ENCODE peak calls at places on chromosomes 13 and 19, in nine cellular contexts. L is heart right ventricle; W is cardiac muscle cell; D is thoracic aorta; N is prostate gland; A is SK-N-MC; V is CD8-positive, alpha-beta T cell; J is AG04450; P is right cardiac atrium. T is an unnamed sample.

GRCh38 chr13:30341815-30342570 is 34.6 kb upstream of the KATNAL1 start:
- DNase-seq in L (peak), W (peak), D (peak), N (peak), A (no peak), V (no peak), J (peak), P (peak), T (peak)

GRCh38 chr19:47120461-47120860 is 6.9 kb upstream of the ZC3H4 start:
- DNase-seq in L (no peak), W (no peak), D (no peak), N (no peak), A (no peak), V (no peak), J (no peak), P (no peak), T (no peak)

GRCh38 chr19:11092181-11092538 is 2.9 kb downstream of the LDLR start:
- DNase-seq in L (no peak), W (peak), D (no peak), N (no peak), A (no peak), V (no peak), J (no peak), P (no peak), T (no peak)

GRCh38 chr19:703651-704446 is 4.9 kb upstream of the PALM start:
- DNase-seq in L (peak), W (peak), D (peak), N (no peak), A (no peak), V (peak), J (no peak), P (peak), T (peak)

GRCh38 chr19:50551034-50551712 is 17.1 kb downstream of the LRRC4B start:
- DNase-seq in L (no peak), W (no peak), D (no peak), N (no peak), A (no peak), V (no peak), J (no peak), P (no peak), T (peak)

GRCh38 chr13:33213024-33213795 is 72.3 kb downstream of the STARD13 start:
- DNase-seq in L (no peak), W (no peak), D (no peak), N (peak), A (no peak), V (no peak), J (no peak), P (no peak), T (no peak)

GRCh38 chr13:43388282-43389034 is 365.1 kb downstream of the DNAJC15 start:
- DNase-seq in L (no peak), W (no peak), D (no peak), N (no peak), A (no peak), V (no peak), J (no peak), P (no peak), T (no peak)

GRCh38 chr13:112791662-112792440 is 102.0 kb downstream of the ATP11A start:
- DNase-seq in L (no peak), W (no peak), D (no peak), N (no peak), A (no peak), V (no peak), J (no peak), P (no peak), T (no peak)

GRCh38 chr13:77511552-77511951 is 24.0 kb upstream of the SCEL start:
- DNase-seq in L (no peak), W (no peak), D (no peak), N (no peak), A (no peak), V (no peak), J (no peak), P (no peak), T (no peak)

GRCh38 chr19:50912727-50913716 is 1.8 kb upstream of the KLK4 start:
- DNase-seq in L (no peak), W (no peak), D (no peak), N (no peak), A (no peak), V (no peak), J (no peak), P (no peak), T (no peak)

GRCh38 chr19:51948979-51949378 is 21.7 kb downstream of the ZNF613 start:
- DNase-seq in L (peak), W (peak), D (no peak), N (no peak), A (no peak), V (no peak), J (no peak), P (peak), T (peak)

GRCh38 chr19:787551-787950 is 9.7 kb upstream of the PTBP1 start:
- DNase-seq in L (no peak), W (no peak), D (no peak), N (no peak), A (no peak), V (no peak), J (no peak), P (no peak), T (no peak)

GRCh38 chr19:4781851-4782250 is 9.7 kb upstream of the FEM1A start:
- DNase-seq in L (no peak), W (no peak), D (no peak), N (no peak), A (no peak), V (no peak), J (no peak), P (no peak), T (no peak)

GRCh38 chr19:3573162-3573857 is 566 bp downstream of the HMG20B start:
- DNase-seq in L (peak), W (no peak), D (no peak), N (no peak), A (no peak), V (no peak), J (no peak), P (no peak), T (no peak)

GRCh38 chr19:17526922-17527321 is 15.5 kb downstream of the PGLS start:
- DNase-seq in L (no peak), W (no peak), D (no peak), N (no peak), A (no peak), V (no peak), J (no peak), P (no peak), T (no peak)

GRCh38 chr19:35063940-35064818 is 22.7 kb downstream of the HPN start:
- DNase-seq in L (no peak), W (peak), D (no peak), N (no peak), A (no peak), V (no peak), J (no peak), P (no peak), T (no peak)

GRCh38 chr13:113548778-113549621 is 35.6 kb upstream of the TFDP1 start:
- DNase-seq in L (no peak), W (no peak), D (no peak), N (no peak), A (no peak), V (no peak), J (no peak), P (no peak), T (no peak)

GRCh38 chr13:113842336-113843062 is 21.4 kb downstream of the GAS6 start:
- DNase-seq in L (no peak), W (no peak), D (no peak), N (no peak), A (no peak), V (no peak), J (no peak), P (no peak), T (no peak)

GRCh38 chr13:79459906-79460305 is 21.0 kb upstream of the NDFIP2 start:
- DNase-seq in L (no peak), W (no peak), D (no peak), N (no peak), A (no peak), V (no peak), J (no peak), P (no peak), T (no peak)

GRCh38 chr19:53538378-53539109 is 599 bp downstream of the ZNF331 start:
- DNase-seq in L (peak), W (no peak), D (no peak), N (no peak), A (no peak), V (no peak), J (no peak), P (no peak), T (no peak)

GRCh38 chr13:34179481-34179880 is 361.5 kb downstream of the RFC3 start:
- DNase-seq in L (no peak), W (no peak), D (no peak), N (no peak), A (no peak), V (no peak), J (no peak), P (no peak), T (no peak)

GRCh38 chr19:4365341-4365740 is 22.0 kb downstream of the MPND start:
- DNase-seq in L (no peak), W (no peak), D (no peak), N (no peak), A (no peak), V (no peak), J (no peak), P (no peak), T (no peak)

GRCh38 chr13:32019612-32020233 is 11.9 kb upstream of the FRY start:
- DNase-seq in L (no peak), W (peak), D (no peak), N (peak), A (peak), V (no peak), J (peak), P (peak), T (no peak)

GRCh38 chr19:29819300-29819699 is 7.5 kb downstream of the CCNE1 start:
- DNase-seq in L (no peak), W (no peak), D (no peak), N (no peak), A (no peak), V (no peak), J (no peak), P (no peak), T (no peak)

GRCh38 chr19:41027273-41027967 is 36.3 kb downstream of the CYP2B6 start:
- DNase-seq in L (no peak), W (no peak), D (no peak), N (no peak), A (no peak), V (no peak), J (no peak), P (no peak), T (no peak)

GRCh38 chr13:43363156-43363918 is 340.0 kb downstream of the DNAJC15 start:
- DNase-seq in L (no peak), W (peak), D (no peak), N (no peak), A (no peak), V (no peak), J (peak), P (no peak), T (no peak)

GRCh38 chr13:31725841-31726240 is 13.5 kb upstream of the RXFP2 start:
- DNase-seq in L (no peak), W (no peak), D (no peak), N (no peak), A (no peak), V (no peak), J (no peak), P (no peak), T (no peak)

GRCh38 chr13:93673885-93674284 is 447.3 kb downstream of the GPC6 start:
- DNase-seq in L (no peak), W (no peak), D (no peak), N (no peak), A (no peak), V (no peak), J (no peak), P (no peak), T (no peak)

GRCh38 chr13:43020794-43021193 is 2.6 kb upstream of the DNAJC15 start:
- DNase-seq in L (no peak), W (no peak), D (no peak), N (no peak), A (no peak), V (no peak), J (no peak), P (no peak), T (no peak)

GRCh38 chr13:97274782-97275252 is 52.7 kb downstream of the MBNL2 start:
- DNase-seq in L (no peak), W (peak), D (no peak), N (no peak), A (no peak), V (no peak), J (no peak), P (no peak), T (no peak)

GRCh38 chr13:25874907-25875306 is 176.9 kb downstream of the SHISA2 start:
- DNase-seq in L (no peak), W (no peak), D (no peak), N (no peak), A (peak), V (peak), J (no peak), P (no peak), T (no peak)

GRCh38 chr13:106533940-106534843 is 1.3 kb downstream of the EFNB2 start:
- DNase-seq in L (peak), W (peak), D (no peak), N (peak), A (no peak), V (no peak), J (peak), P (peak), T (peak)

DNA sequence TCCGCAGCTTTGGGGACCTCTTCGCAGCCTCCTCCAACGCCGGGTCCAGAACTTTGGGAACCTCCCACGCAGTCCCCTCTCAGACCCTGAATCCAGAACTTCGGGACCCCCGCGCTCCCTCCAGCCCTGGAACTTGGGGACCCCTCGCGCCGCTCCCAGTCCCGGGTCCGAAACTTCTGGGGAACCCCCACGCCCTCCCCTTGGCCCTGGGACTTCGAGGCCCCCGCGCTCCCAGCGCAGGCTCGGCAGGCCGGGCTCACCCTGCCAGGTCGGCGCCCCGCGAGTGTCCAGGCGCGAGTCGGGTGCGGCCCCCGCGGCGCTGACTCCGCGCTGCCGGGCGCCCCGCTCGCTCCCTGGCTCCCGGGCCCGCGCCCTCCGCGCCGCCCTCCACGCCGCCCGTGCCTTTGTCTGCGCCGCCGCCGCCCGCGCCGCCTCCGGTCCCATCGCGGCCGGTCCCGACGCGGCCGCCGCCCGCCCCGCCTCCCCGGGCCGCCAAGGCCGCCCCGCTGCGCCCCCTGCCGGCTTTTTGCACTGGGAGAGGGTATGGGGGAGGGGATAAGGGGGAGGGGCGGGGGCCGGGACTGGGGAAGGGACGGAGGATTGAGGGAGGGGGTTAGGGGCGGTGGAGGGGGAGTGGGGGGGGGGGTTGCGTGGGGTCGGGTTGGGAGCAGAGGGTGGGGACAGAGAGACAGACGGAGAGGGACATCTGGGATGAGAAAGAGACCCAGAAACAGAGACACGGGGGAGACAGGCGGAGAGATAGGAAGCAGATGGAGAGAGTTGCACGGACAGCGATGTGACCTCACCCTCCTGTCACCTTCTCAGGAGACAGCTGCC is at the start of gene HOMER3:
- DNase-seq in L (peak), W (peak), D (peak), N (peak), A (no peak), V (peak), J (no peak), P (peak), T (peak)
- H3K27ac ChIP-seq in L (no peak), W (no peak), D (peak), N (peak), A (no peak), V (no peak), J (peak), P (no peak), T (peak)

DNA sequence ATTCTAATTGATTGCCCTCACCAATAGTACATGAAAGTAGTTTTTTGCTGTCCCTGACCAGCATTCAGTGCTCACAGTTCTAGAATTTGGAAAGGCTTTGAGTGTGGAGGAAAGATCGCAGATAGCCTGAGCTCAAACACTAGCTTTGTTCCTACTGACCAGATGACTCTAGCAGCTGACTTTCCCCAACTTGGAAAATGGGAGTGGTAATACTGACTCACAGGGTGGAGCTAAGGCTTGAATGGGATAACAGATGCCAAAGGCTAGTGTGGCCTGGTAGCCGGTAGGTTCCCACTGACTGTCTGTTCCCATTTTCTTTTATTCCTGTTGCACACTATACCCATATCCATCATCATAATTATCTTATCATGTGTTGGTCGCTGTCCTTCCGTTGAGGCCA is 3.7 kb downstream of the ZSCAN22 start:
- DNase-seq in L (no peak), W (peak), D (no peak), N (no peak), A (no peak), V (no peak), J (no peak), P (no peak), T (no peak)
- H3K27ac ChIP-seq in L (no peak), W (no peak), D (no peak), N (no peak), A (no peak), V (no peak), J (no peak), P (no peak), T (peak)

DNA sequence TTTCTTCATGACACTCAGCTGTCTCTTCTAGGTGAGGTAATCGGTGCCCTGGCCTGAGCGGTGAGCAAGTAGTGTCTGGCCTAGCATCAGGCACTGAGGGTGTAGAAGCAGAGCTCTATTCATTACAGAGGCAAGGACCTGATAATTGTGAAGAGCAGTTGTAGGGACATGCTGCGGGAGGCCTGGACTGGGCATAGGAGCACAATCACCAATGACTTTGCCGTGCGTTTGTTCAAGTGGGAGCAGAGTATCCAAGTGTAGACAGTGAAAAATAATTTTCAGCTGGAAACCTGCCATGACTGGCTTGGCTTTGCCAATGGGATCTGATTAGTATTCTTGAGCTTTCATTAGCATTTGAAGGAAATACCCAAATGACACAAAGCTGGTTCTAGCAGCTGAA is 32.1 kb upstream of the DCLK1 start:
- DNase-seq in L (no peak), W (no peak), D (no peak), N (no peak), A (no peak), V (no peak), J (no peak), P (peak), T (no peak)
- H3K27ac ChIP-seq in L (no peak), W (no peak), D (no peak), N (no peak), A (no peak), V (no peak), J (no peak), P (no peak), T (no peak)

GRCh38 chr19:8342316-8342683 is 762 bp downstream of the KANK3 start:
- DNase-seq in L (no peak), W (no peak), D (no peak), N (no peak), A (no peak), V (no peak), J (no peak), P (no peak), T (no peak)
- H3K27ac ChIP-seq in L (peak), W (no peak), D (no peak), N (peak), A (no peak), V (no peak), J (no peak), P (peak), T (peak)

DNA sequence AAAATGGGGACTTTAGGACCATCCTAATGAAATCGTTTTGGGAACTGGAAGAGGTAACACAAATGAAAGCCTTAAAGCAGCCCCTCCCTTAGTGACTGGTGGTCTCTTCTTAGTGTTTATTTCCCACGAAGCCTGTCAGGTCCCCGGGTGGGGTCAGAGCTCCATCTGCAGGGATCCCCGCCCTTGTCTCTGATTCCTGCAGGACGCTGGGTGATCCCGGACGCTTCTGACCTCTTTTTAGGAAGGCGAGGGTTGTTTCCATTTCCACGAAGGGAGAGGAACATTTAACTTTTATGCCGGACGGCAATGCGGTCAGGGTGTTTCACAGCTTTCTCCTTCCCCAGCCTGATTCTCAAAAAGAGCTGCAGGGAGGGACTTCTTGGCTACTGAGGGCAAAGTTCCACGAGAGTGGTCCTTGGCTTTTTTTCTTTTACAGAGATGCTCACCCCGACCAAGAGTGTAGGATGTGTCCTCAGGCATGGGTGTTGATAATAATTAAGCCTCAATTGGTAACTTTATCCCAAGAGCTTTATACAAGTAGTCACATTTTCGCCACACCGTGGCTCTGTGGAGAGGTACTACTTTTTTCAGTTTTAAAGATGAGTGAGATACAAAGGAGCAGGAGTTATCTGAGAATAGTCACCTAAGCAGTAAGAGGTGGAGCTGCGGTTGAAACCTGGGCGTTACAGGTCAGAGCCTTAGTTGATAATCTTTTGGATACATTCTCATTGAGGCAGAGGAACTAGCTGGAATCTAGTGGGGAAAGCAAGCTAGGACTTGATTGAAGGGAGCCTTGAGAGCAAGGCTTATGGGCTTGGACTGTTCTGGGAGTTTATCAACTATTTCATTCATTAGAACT is 813 bp downstream of the ZNF284 start:
- DNase-seq in L (no peak), W (peak), D (no peak), N (no peak), A (no peak), V (no peak), J (no peak), P (no peak), T (no peak)
- H3K27ac ChIP-seq in L (no peak), W (no peak), D (no peak), N (peak), A (no peak), V (peak), J (no peak), P (no peak), T (peak)